ENCODE peak calls at places on chromosomes 13 and 19, in ten cellular contexts. One of them, this sample, is unnamed.
A peak's percentile ranks its signal among the peaks of the same experiment; 100 is the strongest.

GRCh38 chr19:7417671-7418324 is 69.1 kb downstream of the ARHGEF18 start:
- DNase-seq in OCI-M1: no peak
- DNase-seq in Panc1: no peak
- DNase-seq in stimulated activated CD8-positive, alpha-beta memory T cell treated with anti-CD3 and anti-CD28 coated beads, Interleukin-4, amount 100 ng/mL, for 4 hours: no peak
- DNase-seq in OCI-LY7: no peak
- DNase-seq in iris pigment epithelial cell: peak; percentile 56
- DNase-seq in adrenal gland: no peak
- DNase-seq in WTC11: no peak
- DNase-seq in activated naive CD4-positive, alpha-beta T cell treated with Interleukin-2 at 50 U/mL for 16 hours: no peak
- DNase-seq in hypothalamus: no peak
- DNase-seq in this sample: no peak

GRCh38 chr19:40633207-40633606 is 32.0 kb downstream of the LTBP4 start:
- DNase-seq in hypothalamus: no peak
- DNase-seq in adrenal gland: no peak
- DNase-seq in stimulated activated CD8-positive, alpha-beta memory T cell treated with anti-CD3 and anti-CD28 coated beads, Interleukin-4, amount 100 ng/mL, for 4 hours: no peak
- DNase-seq in OCI-M1: no peak
- DNase-seq in OCI-LY7: no peak
- DNase-seq in activated naive CD4-positive, alpha-beta T cell treated with Interleukin-2 at 50 U/mL for 16 hours: no peak
- DNase-seq in Panc1: no peak
- DNase-seq in WTC11: no peak
- DNase-seq in iris pigment epithelial cell: peak; percentile 78
- DNase-seq in this sample: no peak

GRCh38 chr19:50178859-50179537 is 15.9 kb upstream of the IZUMO2 start:
- DNase-seq in stimulated activated CD8-positive, alpha-beta memory T cell treated with anti-CD3 and anti-CD28 coated beads, Interleukin-4, amount 100 ng/mL, for 4 hours: no peak
- DNase-seq in OCI-LY7: peak; percentile 19
- DNase-seq in WTC11: no peak
- DNase-seq in activated naive CD4-positive, alpha-beta T cell treated with Interleukin-2 at 50 U/mL for 16 hours: no peak
- DNase-seq in hypothalamus: no peak
- DNase-seq in Panc1: no peak
- DNase-seq in iris pigment epithelial cell: peak; percentile 16
- DNase-seq in adrenal gland: no peak
- DNase-seq in OCI-M1: no peak
- DNase-seq in this sample: no peak

GRCh38 chr19:35120492-35120891 is 4.9 kb downstream of the FXYD3 start:
- DNase-seq in iris pigment epithelial cell: peak; percentile 53
- DNase-seq in adrenal gland: no peak
- DNase-seq in OCI-LY7: no peak
- DNase-seq in activated naive CD4-positive, alpha-beta T cell treated with Interleukin-2 at 50 U/mL for 16 hours: no peak
- DNase-seq in WTC11: no peak
- DNase-seq in stimulated activated CD8-positive, alpha-beta memory T cell treated with anti-CD3 and anti-CD28 coated beads, Interleukin-4, amount 100 ng/mL, for 4 hours: no peak
- DNase-seq in Panc1: no peak
- DNase-seq in OCI-M1: no peak
- DNase-seq in hypothalamus: no peak
- DNase-seq in this sample: no peak

GRCh38 chr13:71751074-71751473 is 115.9 kb downstream of the DACH1 start:
- DNase-seq in iris pigment epithelial cell: no peak
- DNase-seq in activated naive CD4-positive, alpha-beta T cell treated with Interleukin-2 at 50 U/mL for 16 hours: no peak
- DNase-seq in hypothalamus: no peak
- DNase-seq in WTC11: no peak
- DNase-seq in OCI-M1: no peak
- DNase-seq in OCI-LY7: no peak
- DNase-seq in adrenal gland: no peak
- DNase-seq in Panc1: no peak
- DNase-seq in stimulated activated CD8-positive, alpha-beta memory T cell treated with anti-CD3 and anti-CD28 coated beads, Interleukin-4, amount 100 ng/mL, for 4 hours: no peak
- DNase-seq in this sample: no peak

GRCh38 chr19:17579523-17580244 is 24.2 kb downstream of the COLGALT1 start:
- DNase-seq in OCI-M1: peak; percentile 86
- DNase-seq in stimulated activated CD8-positive, alpha-beta memory T cell treated with anti-CD3 and anti-CD28 coated beads, Interleukin-4, amount 100 ng/mL, for 4 hours: no peak
- DNase-seq in WTC11: peak; percentile 93
- DNase-seq in adrenal gland: peak; percentile 40
- DNase-seq in iris pigment epithelial cell: peak; percentile 63
- DNase-seq in Panc1: peak; percentile 25
- DNase-seq in hypothalamus: no peak
- DNase-seq in activated naive CD4-positive, alpha-beta T cell treated with Interleukin-2 at 50 U/mL for 16 hours: peak; percentile 12
- DNase-seq in OCI-LY7: peak; percentile 91
- DNase-seq in this sample: no peak

GRCh38 chr13:113937497-113938140 is 36.3 kb downstream of the C13orf46 start:
- DNase-seq in stimulated activated CD8-positive, alpha-beta memory T cell treated with anti-CD3 and anti-CD28 coated beads, Interleukin-4, amount 100 ng/mL, for 4 hours: no peak
- DNase-seq in iris pigment epithelial cell: no peak
- DNase-seq in WTC11: no peak
- DNase-seq in OCI-LY7: no peak
- DNase-seq in hypothalamus: no peak
- DNase-seq in adrenal gland: no peak
- DNase-seq in activated naive CD4-positive, alpha-beta T cell treated with Interleukin-2 at 50 U/mL for 16 hours: no peak
- DNase-seq in Panc1: no peak
- DNase-seq in OCI-M1: no peak
- DNase-seq in this sample: no peak

GRCh38 chr13:50957620-50958019 is 48.0 kb downstream of the RNASEH2B start:
- DNase-seq in WTC11: no peak
- DNase-seq in Panc1: no peak
- DNase-seq in OCI-M1: no peak
- DNase-seq in iris pigment epithelial cell: no peak
- DNase-seq in stimulated activated CD8-positive, alpha-beta memory T cell treated with anti-CD3 and anti-CD28 coated beads, Interleukin-4, amount 100 ng/mL, for 4 hours: no peak
- DNase-seq in activated naive CD4-positive, alpha-beta T cell treated with Interleukin-2 at 50 U/mL for 16 hours: no peak
- DNase-seq in OCI-LY7: no peak
- DNase-seq in hypothalamus: no peak
- DNase-seq in adrenal gland: no peak
- DNase-seq in this sample: no peak

GRCh38 chr19:10294368-10294697 is 4.6 kb downstream of the ICAM5 start:
- DNase-seq in WTC11: peak; percentile 68
- DNase-seq in hypothalamus: no peak
- DNase-seq in activated naive CD4-positive, alpha-beta T cell treated with Interleukin-2 at 50 U/mL for 16 hours: no peak
- DNase-seq in OCI-M1: no peak
- DNase-seq in Panc1: no peak
- DNase-seq in iris pigment epithelial cell: no peak
- DNase-seq in adrenal gland: no peak
- DNase-seq in OCI-LY7: no peak
- DNase-seq in stimulated activated CD8-positive, alpha-beta memory T cell treated with anti-CD3 and anti-CD28 coated beads, Interleukin-4, amount 100 ng/mL, for 4 hours: no peak
- DNase-seq in this sample: no peak

GRCh38 chr13:43473437-43473836 is 313.3 kb downstream of the ENOX1 start:
- DNase-seq in Panc1: no peak
- DNase-seq in OCI-LY7: no peak
- DNase-seq in adrenal gland: no peak
- DNase-seq in WTC11: no peak
- DNase-seq in OCI-M1: peak; percentile 87
- DNase-seq in activated naive CD4-positive, alpha-beta T cell treated with Interleukin-2 at 50 U/mL for 16 hours: no peak
- DNase-seq in stimulated activated CD8-positive, alpha-beta memory T cell treated with anti-CD3 and anti-CD28 coated beads, Interleukin-4, amount 100 ng/mL, for 4 hours: no peak
- DNase-seq in hypothalamus: no peak
- DNase-seq in iris pigment epithelial cell: no peak
- DNase-seq in this sample: no peak

GRCh38 chr13:99403458-99403971 is 96.3 kb upstream of the GPR183 start:
- DNase-seq in WTC11: no peak
- DNase-seq in Panc1: no peak
- DNase-seq in OCI-M1: no peak
- DNase-seq in OCI-LY7: no peak
- DNase-seq in adrenal gland: no peak
- DNase-seq in hypothalamus: no peak
- DNase-seq in iris pigment epithelial cell: no peak
- DNase-seq in activated naive CD4-positive, alpha-beta T cell treated with Interleukin-2 at 50 U/mL for 16 hours: no peak
- DNase-seq in stimulated activated CD8-positive, alpha-beta memory T cell treated with anti-CD3 and anti-CD28 coated beads, Interleukin-4, amount 100 ng/mL, for 4 hours: peak; percentile 23
- DNase-seq in this sample: no peak

GRCh38 chr13:75181906-75182305 is 300.1 kb downstream of the TBC1D4 start:
- DNase-seq in hypothalamus: no peak
- DNase-seq in adrenal gland: no peak
- DNase-seq in iris pigment epithelial cell: peak; percentile 93
- DNase-seq in OCI-LY7: no peak
- DNase-seq in activated naive CD4-positive, alpha-beta T cell treated with Interleukin-2 at 50 U/mL for 16 hours: no peak
- DNase-seq in stimulated activated CD8-positive, alpha-beta memory T cell treated with anti-CD3 and anti-CD28 coated beads, Interleukin-4, amount 100 ng/mL, for 4 hours: no peak
- DNase-seq in Panc1: no peak
- DNase-seq in WTC11: no peak
- DNase-seq in OCI-M1: no peak
- DNase-seq in this sample: no peak

GRCh38 chr19:19866599-19867248 is 1.0 kb downstream of the ZNF253 start:
- DNase-seq in WTC11: peak; percentile 76
- DNase-seq in activated naive CD4-positive, alpha-beta T cell treated with Interleukin-2 at 50 U/mL for 16 hours: peak; percentile 53
- DNase-seq in stimulated activated CD8-positive, alpha-beta memory T cell treated with anti-CD3 and anti-CD28 coated beads, Interleukin-4, amount 100 ng/mL, for 4 hours: peak; percentile 1
- DNase-seq in OCI-LY7: peak; percentile 84
- DNase-seq in adrenal gland: peak; percentile 22
- DNase-seq in OCI-M1: peak; percentile 84
- DNase-seq in hypothalamus: no peak
- DNase-seq in Panc1: no peak
- DNase-seq in iris pigment epithelial cell: peak; percentile 18
- DNase-seq in this sample: peak; percentile 22

GRCh38 chr19:29467824-29468401 is 57.9 kb upstream of the VSTM2B start:
- DNase-seq in Panc1: no peak
- DNase-seq in OCI-M1: peak; percentile 51
- DNase-seq in OCI-LY7: peak; percentile 25
- DNase-seq in adrenal gland: no peak
- DNase-seq in activated naive CD4-positive, alpha-beta T cell treated with Interleukin-2 at 50 U/mL for 16 hours: peak; percentile 8
- DNase-seq in WTC11: peak; percentile 44
- DNase-seq in iris pigment epithelial cell: peak; percentile 3
- DNase-seq in stimulated activated CD8-positive, alpha-beta memory T cell treated with anti-CD3 and anti-CD28 coated beads, Interleukin-4, amount 100 ng/mL, for 4 hours: no peak
- DNase-seq in hypothalamus: no peak
- DNase-seq in this sample: no peak

GRCh38 chr13:97627566-97627965 is 193.6 kb downstream of the RAP2A start:
- DNase-seq in iris pigment epithelial cell: peak; percentile 98
- DNase-seq in hypothalamus: no peak
- DNase-seq in OCI-LY7: no peak
- DNase-seq in WTC11: peak; percentile 26
- DNase-seq in stimulated activated CD8-positive, alpha-beta memory T cell treated with anti-CD3 and anti-CD28 coated beads, Interleukin-4, amount 100 ng/mL, for 4 hours: no peak
- DNase-seq in activated naive CD4-positive, alpha-beta T cell treated with Interleukin-2 at 50 U/mL for 16 hours: no peak
- DNase-seq in adrenal gland: peak; percentile 96
- DNase-seq in OCI-M1: peak; percentile 48
- DNase-seq in Panc1: no peak
- DNase-seq in this sample: no peak

GRCh38 chr13:60312851-60313505 is 84.0 kb upstream of the TDRD3 start:
- DNase-seq in iris pigment epithelial cell: no peak
- DNase-seq in adrenal gland: no peak
- DNase-seq in hypothalamus: no peak
- DNase-seq in OCI-M1: no peak
- DNase-seq in stimulated activated CD8-positive, alpha-beta memory T cell treated with anti-CD3 and anti-CD28 coated beads, Interleukin-4, amount 100 ng/mL, for 4 hours: no peak
- DNase-seq in WTC11: no peak
- DNase-seq in OCI-LY7: no peak
- DNase-seq in Panc1: no peak
- DNase-seq in activated naive CD4-positive, alpha-beta T cell treated with Interleukin-2 at 50 U/mL for 16 hours: no peak
- DNase-seq in this sample: no peak

GRCh38 chr13:24863748-24864540 is 100.0 kb downstream of the RNF17 start:
- DNase-seq in iris pigment epithelial cell: no peak
- DNase-seq in adrenal gland: no peak
- DNase-seq in OCI-LY7: no peak
- DNase-seq in stimulated activated CD8-positive, alpha-beta memory T cell treated with anti-CD3 and anti-CD28 coated beads, Interleukin-4, amount 100 ng/mL, for 4 hours: no peak
- DNase-seq in WTC11: no peak
- DNase-seq in hypothalamus: no peak
- DNase-seq in activated naive CD4-positive, alpha-beta T cell treated with Interleukin-2 at 50 U/mL for 16 hours: no peak
- DNase-seq in OCI-M1: no peak
- DNase-seq in Panc1: no peak
- DNase-seq in this sample: no peak

GRCh38 chr13:51803422-51804294 is at the start of gene DHRS12:
- DNase-seq in OCI-LY7: peak; percentile 92
- DNase-seq in activated naive CD4-positive, alpha-beta T cell treated with Interleukin-2 at 50 U/mL for 16 hours: peak; percentile 82
- DNase-seq in stimulated activated CD8-positive, alpha-beta memory T cell treated with anti-CD3 and anti-CD28 coated beads, Interleukin-4, amount 100 ng/mL, for 4 hours: peak; percentile 72
- DNase-seq in Panc1: no peak
- DNase-seq in WTC11: peak; percentile 78
- DNase-seq in hypothalamus: peak; percentile 82
- DNase-seq in OCI-M1: peak; percentile 93
- DNase-seq in iris pigment epithelial cell: peak; percentile 79
- DNase-seq in adrenal gland: peak; percentile 84
- DNase-seq in this sample: peak; percentile 72

GRCh38 chr19:48206402-48207093 is 36.1 kb downstream of the ZSWIM9 start:
- DNase-seq in iris pigment epithelial cell: no peak
- DNase-seq in WTC11: no peak
- DNase-seq in adrenal gland: no peak
- DNase-seq in stimulated activated CD8-positive, alpha-beta memory T cell treated with anti-CD3 and anti-CD28 coated beads, Interleukin-4, amount 100 ng/mL, for 4 hours: no peak
- DNase-seq in OCI-M1: peak; percentile 21
- DNase-seq in Panc1: no peak
- DNase-seq in hypothalamus: no peak
- DNase-seq in OCI-LY7: peak; percentile 58
- DNase-seq in activated naive CD4-positive, alpha-beta T cell treated with Interleukin-2 at 50 U/mL for 16 hours: no peak
- DNase-seq in this sample: no peak

GRCh38 chr19:41299755-41300089 is 10.2 kb upstream of the CCDC97 start:
- DNase-seq in OCI-LY7: no peak
- DNase-seq in activated naive CD4-positive, alpha-beta T cell treated with Interleukin-2 at 50 U/mL for 16 hours: peak; percentile 47
- DNase-seq in WTC11: no peak
- DNase-seq in iris pigment epithelial cell: peak; percentile 92
- DNase-seq in OCI-M1: no peak
- DNase-seq in hypothalamus: no peak
- DNase-seq in adrenal gland: peak; percentile 52
- DNase-seq in Panc1: no peak
- DNase-seq in stimulated activated CD8-positive, alpha-beta memory T cell treated with anti-CD3 and anti-CD28 coated beads, Interleukin-4, amount 100 ng/mL, for 4 hours: no peak
- DNase-seq in this sample: peak; percentile 42

GRCh38 chr13:34019870-34020269 is 201.9 kb downstream of the RFC3 start:
- DNase-seq in adrenal gland: peak; percentile 73
- DNase-seq in Panc1: no peak
- DNase-seq in iris pigment epithelial cell: no peak
- DNase-seq in stimulated activated CD8-positive, alpha-beta memory T cell treated with anti-CD3 and anti-CD28 coated beads, Interleukin-4, amount 100 ng/mL, for 4 hours: no peak
- DNase-seq in hypothalamus: no peak
- DNase-seq in WTC11: no peak
- DNase-seq in activated naive CD4-positive, alpha-beta T cell treated with Interleukin-2 at 50 U/mL for 16 hours: no peak
- DNase-seq in OCI-M1: no peak
- DNase-seq in OCI-LY7: no peak
- DNase-seq in this sample: no peak

GRCh38 chr13:34458756-34459462 is 483.2 kb upstream of the NBEA start:
- DNase-seq in Panc1: no peak
- DNase-seq in OCI-M1: no peak
- DNase-seq in OCI-LY7: no peak
- DNase-seq in stimulated activated CD8-positive, alpha-beta memory T cell treated with anti-CD3 and anti-CD28 coated beads, Interleukin-4, amount 100 ng/mL, for 4 hours: no peak
- DNase-seq in activated naive CD4-positive, alpha-beta T cell treated with Interleukin-2 at 50 U/mL for 16 hours: no peak
- DNase-seq in WTC11: no peak
- DNase-seq in iris pigment epithelial cell: no peak
- DNase-seq in hypothalamus: no peak
- DNase-seq in adrenal gland: no peak
- DNase-seq in this sample: no peak

GRCh38 chr19:58361900-58362271 is 665 bp downstream of the ZNF497 start:
- DNase-seq in activated naive CD4-positive, alpha-beta T cell treated with Interleukin-2 at 50 U/mL for 16 hours: peak; percentile 53
- DNase-seq in WTC11: no peak
- DNase-seq in Panc1: peak; percentile 35
- DNase-seq in OCI-M1: no peak
- DNase-seq in stimulated activated CD8-positive, alpha-beta memory T cell treated with anti-CD3 and anti-CD28 coated beads, Interleukin-4, amount 100 ng/mL, for 4 hours: peak; percentile 29
- DNase-seq in adrenal gland: peak; percentile 71
- DNase-seq in hypothalamus: no peak
- DNase-seq in OCI-LY7: no peak
- DNase-seq in iris pigment epithelial cell: no peak
- DNase-seq in this sample: peak; percentile 31

GRCh38 chr13:45654633-45655349 is 39.3 kb upstream of the ERICH6B start:
- DNase-seq in OCI-M1: no peak
- DNase-seq in iris pigment epithelial cell: no peak
- DNase-seq in WTC11: no peak
- DNase-seq in adrenal gland: no peak
- DNase-seq in OCI-LY7: no peak
- DNase-seq in hypothalamus: no peak
- DNase-seq in Panc1: no peak
- DNase-seq in activated naive CD4-positive, alpha-beta T cell treated with Interleukin-2 at 50 U/mL for 16 hours: no peak
- DNase-seq in stimulated activated CD8-positive, alpha-beta memory T cell treated with anti-CD3 and anti-CD28 coated beads, Interleukin-4, amount 100 ng/mL, for 4 hours: no peak
- DNase-seq in this sample: no peak

GRCh38 chr19:709196-709964 is 645 bp downstream of the PALM start:
- DNase-seq in iris pigment epithelial cell: no peak
- DNase-seq in OCI-M1: no peak
- DNase-seq in OCI-LY7: no peak
- DNase-seq in adrenal gland: no peak
- DNase-seq in hypothalamus: no peak
- DNase-seq in Panc1: no peak
- DNase-seq in activated naive CD4-positive, alpha-beta T cell treated with Interleukin-2 at 50 U/mL for 16 hours: no peak
- DNase-seq in stimulated activated CD8-positive, alpha-beta memory T cell treated with anti-CD3 and anti-CD28 coated beads, Interleukin-4, amount 100 ng/mL, for 4 hours: no peak
- DNase-seq in WTC11: no peak
- DNase-seq in this sample: no peak

GRCh38 chr13:24627864-24628418 is 52.3 kb upstream of the ATP12A start:
- DNase-seq in WTC11: no peak
- DNase-seq in hypothalamus: no peak
- DNase-seq in iris pigment epithelial cell: no peak
- DNase-seq in OCI-LY7: no peak
- DNase-seq in Panc1: no peak
- DNase-seq in activated naive CD4-positive, alpha-beta T cell treated with Interleukin-2 at 50 U/mL for 16 hours: no peak
- DNase-seq in OCI-M1: no peak
- DNase-seq in stimulated activated CD8-positive, alpha-beta memory T cell treated with anti-CD3 and anti-CD28 coated beads, Interleukin-4, amount 100 ng/mL, for 4 hours: no peak
- DNase-seq in adrenal gland: no peak
- DNase-seq in this sample: no peak

GRCh38 chr13:35722438-35723060 is 246.1 kb upstream of the MAB21L1 start:
- DNase-seq in iris pigment epithelial cell: no peak
- DNase-seq in hypothalamus: no peak
- DNase-seq in OCI-M1: peak; percentile 98
- DNase-seq in WTC11: no peak
- DNase-seq in Panc1: no peak
- DNase-seq in OCI-LY7: no peak
- DNase-seq in stimulated activated CD8-positive, alpha-beta memory T cell treated with anti-CD3 and anti-CD28 coated beads, Interleukin-4, amount 100 ng/mL, for 4 hours: no peak
- DNase-seq in activated naive CD4-positive, alpha-beta T cell treated with Interleukin-2 at 50 U/mL for 16 hours: no peak
- DNase-seq in adrenal gland: no peak
- DNase-seq in this sample: no peak

GRCh38 chr13:51729853-51730553 is 74.0 kb downstream of the DHRS12 start:
- DNase-seq in OCI-LY7: no peak
- DNase-seq in activated naive CD4-positive, alpha-beta T cell treated with Interleukin-2 at 50 U/mL for 16 hours: peak; percentile 44
- DNase-seq in stimulated activated CD8-positive, alpha-beta memory T cell treated with anti-CD3 and anti-CD28 coated beads, Interleukin-4, amount 100 ng/mL, for 4 hours: no peak
- DNase-seq in OCI-M1: peak; percentile 40
- DNase-seq in hypothalamus: no peak
- DNase-seq in WTC11: no peak
- DNase-seq in iris pigment epithelial cell: peak; percentile 95
- DNase-seq in adrenal gland: peak; percentile 77
- DNase-seq in Panc1: no peak
- DNase-seq in this sample: no peak

This sample was measured in activated gamma-delta T cell treated with anti-CD3 and anti-CD28 coated beads, Interleukin-2, amount 50 U/mL, for 16 hours.